ENCODE peak calls at places on chromosome 3, in six cellular contexts. A, S, L, C, G and K are unnamed samples.

GRCh38 chr3:16658933-16659793 is 53.9 kb upstream of the DAZL start:
- DNase-seq in A (no peak), S (no peak), C (no peak), L (peak; percentile 58), G (no peak), K (no peak)

GRCh38 chr3:188439080-188439479 is 285.1 kb downstream of the LPP start:
- DNase-seq in C (no peak), A (no peak), G (peak; percentile 79), L (no peak), S (no peak), K (no peak)

GRCh38 chr3:187942658-187943241 is 197.5 kb upstream of the BCL6 start:
- DNase-seq in S (no peak), G (no peak), A (no peak), L (no peak), C (no peak), K (no peak)

GRCh38 chr3:4633078-4634004 is 140.2 kb downstream of the ITPR1 start:
- DNase-seq in S (peak; percentile 72), C (no peak), A (peak; percentile 35), G (peak; percentile 75), L (peak; percentile 82), K (no peak)

GRCh38 chr3:13023251-13024055 is 49.8 kb downstream of the IQSEC1 start:
- DNase-seq in A (no peak), C (no peak), G (peak; percentile 61), S (peak; percentile 28), L (no peak), K (no peak)

GRCh38 chr3:196788509-196788908 is 48.9 kb downstream of the PAK2 start:
- DNase-seq in C (no peak), S (peak; percentile 23), G (no peak), A (no peak), L (no peak), K (peak; percentile 30)

GRCh38 chr3:27166888-27167287 is 202.3 kb downstream of the NEK10 start:
- DNase-seq in C (no peak), S (peak; percentile 91), L (peak; percentile 60), G (peak; percentile 71), A (no peak), K (no peak)

GRCh38 chr3:65871305-65872141 is 167.2 kb downstream of the MAGI1 start:
- DNase-seq in C (no peak), G (no peak), S (peak; percentile 26), A (no peak), L (no peak), K (no peak)

GRCh38 chr3:191294291-191294690 is 34.9 kb upstream of the CCDC50 start:
- DNase-seq in G (no peak), L (no peak), C (no peak), S (no peak), A (no peak), K (no peak)

GRCh38 chr3:103968751-103969150 is 1398.0 kb upstream of the ALCAM start:
- DNase-seq in S (no peak), A (no peak), L (no peak), C (no peak), G (no peak), K (no peak)

GRCh38 chr3:128273841-128274573 is 120.7 kb downstream of the EEFSEC start:
- DNase-seq in A (no peak), C (peak; percentile 34), L (no peak), S (no peak), G (no peak), K (peak; percentile 17)

GRCh38 chr3:128269796-128270195 is 116.5 kb downstream of the EEFSEC start:
- DNase-seq in L (no peak), A (no peak), S (no peak), C (no peak), G (no peak), K (no peak)

GRCh38 chr3:128270559-128271492 is 117.5 kb downstream of the EEFSEC start:
- DNase-seq in A (no peak), G (no peak), S (no peak), L (peak; percentile 81), C (peak; percentile 50), K (peak; percentile 60)

GRCh38 chr3:128273116-128273840 is 120.0 kb downstream of the EEFSEC start:
- DNase-seq in C (peak; percentile 43), L (peak; percentile 33), G (no peak), S (no peak), A (no peak), K (peak; percentile 32)

DNA sequence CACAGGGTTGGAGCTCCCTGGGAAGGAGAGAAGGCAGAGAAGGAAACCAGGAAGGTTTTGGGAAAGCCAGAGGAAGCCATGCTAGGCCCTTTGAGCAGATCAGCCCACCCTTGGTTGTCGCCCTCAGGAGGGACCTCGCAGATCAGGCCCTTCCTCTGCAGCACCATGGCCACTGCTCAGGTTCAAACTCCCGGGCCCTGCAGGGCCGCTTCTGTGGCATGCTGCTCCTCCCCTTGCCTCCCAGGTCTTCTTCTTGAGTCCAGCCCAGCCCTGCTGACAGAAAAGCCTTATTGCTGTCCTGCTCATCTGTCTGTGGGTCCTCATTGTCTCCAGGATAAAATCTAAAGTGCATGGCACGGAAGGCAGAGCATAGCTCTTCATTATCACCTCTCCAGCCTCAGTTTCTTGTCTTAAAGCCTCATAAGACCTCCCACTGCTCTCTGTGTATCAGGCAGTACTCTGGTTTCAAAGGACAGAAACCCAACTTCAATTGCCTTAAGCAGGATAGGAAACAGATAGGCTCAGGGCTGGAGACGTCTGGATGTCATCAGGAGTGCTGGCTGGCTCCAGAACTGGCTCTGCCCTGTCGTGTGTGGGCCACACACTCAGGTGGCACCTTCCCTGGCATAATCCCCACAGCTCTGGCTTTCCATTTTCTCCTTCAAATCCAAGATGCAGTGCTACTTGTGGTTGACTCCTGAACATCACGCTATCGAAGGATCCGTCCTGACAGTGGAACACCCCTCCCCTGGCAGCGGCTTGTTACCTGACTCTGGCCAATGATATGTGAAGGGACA is 118.5 kb downstream of the EEFSEC start:
- DNase-seq in L (no peak), S (no peak), G (no peak), C (peak; percentile 37), A (no peak), K (no peak)
- H3K79me1 ChIP-seq in L (no peaks in the 10 kb centered on the region), S (peaks cover 19% of the 10 kb centered on the region), G (no peaks in the 10 kb centered on the region), C (no peaks in the 10 kb centered on the region), A (no peaks in the 10 kb centered on the region), K (no peaks in the 10 kb centered on the region)

DNA sequence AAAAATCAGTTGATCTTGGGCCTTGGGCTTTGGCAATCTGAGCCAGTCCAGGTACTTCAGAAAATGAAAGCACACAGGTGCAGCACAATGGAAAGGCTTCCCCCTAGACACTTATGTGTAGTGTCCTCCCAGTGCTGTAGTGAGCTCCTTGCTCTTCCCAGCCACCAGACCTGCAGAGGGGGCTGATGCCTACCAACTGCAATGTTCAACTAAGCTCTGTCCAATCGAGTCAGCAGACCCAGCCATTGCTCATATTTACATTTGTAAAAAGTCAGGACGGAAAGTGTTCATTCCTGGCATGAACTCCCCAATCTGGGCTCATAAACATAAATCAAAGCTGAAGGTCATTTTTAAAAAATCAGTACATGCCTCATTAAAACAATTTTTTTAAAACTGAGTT is 73.0 kb downstream of the FOXP1 start:
- DNase-seq in G (peak; percentile 51), L (no peak), S (peak; percentile 64), A (no peak), C (no peak), K (no peak)
- H3K18ac ChIP-seq in G (no peak overlapping the region), L (peak overlapping the region; percentile 75), S (no peak overlapping the region), A (no peak overlapping the region), C (peak overlapping the region; percentile 36), K (no peak overlapping the region)

DNA sequence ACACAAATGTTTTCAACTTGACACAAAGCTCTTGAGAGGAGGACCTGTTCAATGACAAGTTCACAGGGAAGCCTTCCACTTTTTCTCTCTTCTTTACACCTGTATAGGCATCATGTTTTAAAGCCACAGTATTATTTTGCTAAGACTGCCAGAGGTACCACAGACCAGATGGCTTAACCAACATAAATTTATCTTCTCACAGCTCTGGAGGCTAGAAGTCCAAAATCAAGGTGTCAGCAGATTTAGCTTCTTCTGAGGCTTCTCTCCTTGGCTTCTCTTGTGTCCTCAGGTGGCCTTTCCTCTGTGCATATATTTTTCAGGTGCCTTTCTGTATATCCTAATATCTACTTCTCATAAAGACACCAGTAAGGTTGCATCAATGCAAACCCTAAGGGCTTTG is 435.2 kb upstream of the GBE1 start:
- DNase-seq in L (no peak), G (no peak), S (no peak), C (no peak), A (no peak), K (no peak)
- H3K79me1 ChIP-seq in L (no peaks in the 10 kb centered on the region), G (no peaks in the 10 kb centered on the region), S (no peaks in the 10 kb centered on the region), C (no peaks in the 10 kb centered on the region), A (no peaks in the 10 kb centered on the region), K (no peaks in the 10 kb centered on the region)

DNA sequence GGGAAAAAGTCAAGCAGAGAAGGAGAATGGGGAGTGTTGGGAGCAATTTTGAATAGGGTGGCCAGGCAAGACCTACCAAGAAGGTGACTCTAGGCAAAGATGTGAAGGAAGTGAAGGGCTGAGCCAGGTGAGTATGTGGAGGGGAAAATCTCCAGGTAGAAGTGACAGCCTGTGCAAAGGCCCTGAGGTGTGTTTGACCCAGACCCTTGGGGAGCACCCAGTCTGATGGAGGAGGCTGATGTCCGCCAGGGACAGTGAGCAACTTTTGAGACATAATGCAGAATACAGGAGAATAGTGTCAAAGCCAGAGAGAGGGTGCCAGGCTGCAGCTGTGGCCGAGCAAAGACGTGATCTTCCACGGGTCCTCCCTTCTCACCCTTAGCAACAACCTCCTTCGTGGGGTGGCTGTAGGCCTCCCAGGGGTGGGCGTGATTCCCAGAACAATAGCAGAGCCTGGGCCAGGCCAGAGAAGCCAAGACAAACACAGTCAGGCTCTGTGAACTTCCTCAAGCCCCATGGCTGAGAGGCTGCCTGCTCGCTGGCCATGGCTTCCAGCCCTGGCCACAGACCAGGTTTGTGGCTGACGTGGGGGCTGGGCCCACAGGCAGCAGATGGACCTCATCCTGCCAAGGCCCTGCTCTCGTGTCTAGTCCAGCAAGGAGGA is 58.1 kb downstream of the SLC6A6 start:
- DNase-seq in S (peak; percentile 93), C (no peak), G (peak; percentile 55), L (no peak), A (no peak), K (no peak)
- H3K18ac ChIP-seq in S (peak overlapping the region; percentile 33), C (no peak overlapping the region), G (peak overlapping the region; percentile 8), L (no peak overlapping the region), A (no peak overlapping the region), K (no peak overlapping the region)

GRCh38 chr3:128489860-128490649 is 2.9 kb downstream of the GATA2 start:
- DNase-seq in G (peak; percentile 49), S (no peak), C (peak; percentile 81), A (no peak), L (peak; percentile 92), K (peak; percentile 71)
- H3K79me1 ChIP-seq in G (no peaks in the 10 kb centered on the region), S (peaks cover 25% of the 10 kb centered on the region), C (no peaks in the 10 kb centered on the region), A (peaks cover 2% of the 10 kb centered on the region), L (no peaks in the 10 kb centered on the region), K (no peaks in the 10 kb centered on the region)